ENCODE peak calls at places on chromosomes 6 and 20, in eight cellular contexts. F is sigmoid colon, S is K562, O is suprapubic skin, D is SK-N-SH, B is stomach, H is spleen, Z is endothelial cell of umbilical vein. M is an unnamed sample. For H3K9me3 and H3K27me3, the result is how much of the 10 kb centered on the place peaks cover.

GRCh38 chr6:42722497-42722896 is at the start of gene PRPH2:
- DNase-seq in O (no peak), F (no peak), D (no peak), B (no peak), H (no peak), Z (no peak), S (no peak), M (no peak)

GRCh38 chr6:25991785-25992412 is 29.3 kb downstream of the TRIM38 start:
- DNase-seq in F (peak), S (peak), H (peak), B (peak), O (peak), D (peak), Z (no peak), M (peak)

GRCh38 chr6:11009353-11009752 is 34.8 kb downstream of the ELOVL2 start:
- DNase-seq in H (no peak), F (no peak), Z (no peak), S (no peak), B (no peak), O (no peak), D (no peak), M (no peak)

GRCh38 chr6:32664827-32665362 is 1.6 kb downstream of the HLA-DQB1 start:
- DNase-seq in D (no peak), Z (no peak), S (peak), F (peak), O (peak), H (no peak), B (peak), M (no peak)

GRCh38 chr6:170049641-170050491 is 241.0 kb downstream of the DLL1 start:
- DNase-seq in S (no peak), O (peak), B (peak), H (peak), Z (no peak), D (peak), F (peak), M (peak)

GRCh38 chr20:46333136-46333991 is 25.1 kb upstream of the CDH22 start:
- DNase-seq in D (peak), B (no peak), H (no peak), O (no peak), Z (no peak), S (no peak), F (no peak), M (peak)

GRCh38 chr6:148750826-148751225 is 4.0 kb downstream of the UST start:
- DNase-seq in S (no peak), F (no peak), H (no peak), D (no peak), O (no peak), B (no peak), Z (no peak), M (no peak)

GRCh38 chr6:54491431-54491830 is 183.2 kb downstream of the TINAG start:
- DNase-seq in O (no peak), S (no peak), F (no peak), H (no peak), B (no peak), Z (no peak), D (no peak), M (no peak)

GRCh38 chr6:17086469-17086868 is 15.4 kb upstream of the STMND1 start:
- DNase-seq in D (peak), O (no peak), F (peak), H (no peak), S (peak), B (peak), Z (peak), M (peak)

GRCh38 chr6:75761489-75761888 is 12.4 kb downstream of the MYO6 start:
- DNase-seq in S (no peak), O (no peak), D (no peak), Z (no peak), H (no peak), B (no peak), F (no peak), M (no peak)

GRCh38 chr6:118350881-118351430 is 197.1 kb upstream of the PLN start:
- DNase-seq in D (no peak), F (no peak), H (no peak), B (no peak), O (no peak), Z (no peak), S (no peak), M (no peak)

GRCh38 chr20:62523473-62524203 is 47.8 kb upstream of the GATA5 start:
- DNase-seq in O (no peak), F (no peak), S (peak), H (no peak), D (peak), B (no peak), Z (no peak), M (no peak)

DNA sequence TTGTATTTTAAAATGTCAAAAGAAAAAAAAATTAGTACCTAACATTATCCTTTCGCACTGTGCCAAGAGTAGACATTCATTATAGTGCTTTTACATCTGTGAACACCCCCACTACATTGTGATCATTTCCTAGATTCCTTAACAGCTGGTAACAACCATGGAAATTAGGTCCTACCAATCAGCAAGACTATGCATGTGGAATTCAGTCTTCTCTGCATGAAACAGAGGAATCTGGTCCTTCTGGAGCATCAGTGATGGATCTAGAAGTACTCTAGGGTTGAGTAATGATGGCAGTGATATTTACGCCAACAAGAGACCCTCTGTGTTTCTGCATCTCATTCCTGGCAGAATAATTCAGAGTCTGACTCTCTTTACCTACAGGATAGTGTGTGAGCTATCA is 9.4 kb downstream of the OR12D1 start:
- DNase-seq in H (no peak), Z (no peak), B (no peak), F (no peak), D (no peak), O (no peak), S (no peak), M (no peak)
- H3K9me3 ChIP-seq in H (under half), Z (under half), B (under half), F (under half), D (under half), O (under half), S (under half), M (under half)

DNA sequence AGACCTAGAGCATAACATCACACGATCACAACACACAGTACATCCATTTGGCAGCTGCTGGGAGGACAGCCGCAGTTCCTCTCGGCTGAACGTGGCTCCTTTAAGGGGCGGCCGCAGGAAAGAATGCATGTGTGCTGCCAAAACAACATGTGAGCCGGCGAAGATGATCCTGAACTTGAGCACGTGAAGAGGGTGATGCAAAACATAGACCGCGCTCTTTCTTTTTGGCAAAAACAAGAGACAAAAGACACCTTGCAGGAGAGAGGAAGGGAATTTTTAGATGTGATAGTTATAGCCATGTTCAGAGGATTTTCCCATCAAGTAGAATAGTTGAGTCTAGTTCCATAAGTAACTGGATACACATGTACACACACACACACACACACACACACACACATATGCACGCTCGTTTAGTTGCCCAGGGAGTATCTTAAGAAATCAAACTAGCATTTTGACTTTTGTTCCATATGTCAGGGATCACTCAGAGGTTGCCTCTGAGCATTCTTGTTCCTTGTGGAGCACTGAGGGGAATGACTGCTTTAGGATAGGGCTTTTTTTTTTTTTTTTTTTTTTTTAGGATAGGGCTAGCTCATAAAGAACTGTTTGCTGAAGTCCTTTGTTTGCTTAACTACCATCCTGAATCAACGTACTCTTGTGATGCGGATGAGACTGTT is 21.7 kb upstream of the RANBP9 start:
- DNase-seq in H (no peak), S (peak), F (peak), Z (no peak), O (peak), B (peak), D (no peak), M (peak)
- TF ChIP-seq POLR2AphosphoS5 in H (no peak), S (no peak), F (peak), Z (no peak), O (peak), B (peak), D (no peak), M (peak)

GRCh38 chr20:44693625-44694024 is 21.5 kb upstream of the CCN5 start:
- DNase-seq in B (no peak), O (no peak), H (no peak), Z (no peak), F (no peak), D (no peak), S (no peak), M (no peak)
- H3K27me3 ChIP-seq in B (under half), O (under half), H (under half), Z (under half), F (under half), D (under half), S (under half), M (under half)

DNA sequence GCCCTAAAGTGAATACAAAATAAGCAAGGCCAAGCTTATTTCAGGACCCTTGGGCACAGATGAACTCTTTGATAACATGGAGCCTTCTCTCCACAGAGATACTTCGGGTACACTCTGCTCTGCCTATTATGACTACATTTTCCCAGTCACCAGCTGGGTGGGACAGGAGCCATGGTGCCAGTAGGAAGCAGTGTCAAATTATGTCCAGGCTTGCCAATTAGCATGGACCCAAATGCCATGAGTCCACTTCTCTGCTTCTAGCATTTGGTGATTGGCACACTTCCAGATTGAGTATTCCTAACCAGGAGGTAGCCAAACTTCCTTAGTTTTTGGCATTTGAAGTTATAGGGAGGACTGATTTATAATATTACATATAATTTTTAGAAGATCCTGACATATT is 513.8 kb upstream of the HTR1E start:
- DNase-seq in B (no peak), D (no peak), O (no peak), Z (no peak), S (no peak), F (no peak), H (no peak), M (no peak)
- H3K9me3 ChIP-seq in B (under half), D (under half), O (under half), Z (under half), S (under half), F (under half), H (under half), M (under half)

M was measured in breast epithelium.